ENCODE peak calls at places on chromosomes 7 and 10, in four cellular contexts. One of them, this sample, is unnamed. For H3K4me1, the result is how much of the 10 kb centered on the place peaks cover.

GRCh38 chr10:45653454-45653853 is 19.1 kb downstream of the ZFAND4 start:
- DNase-seq in trophoblast cell: no peak
- DNase-seq in CD8-positive, alpha-beta memory T cell: no peak
- DNase-seq in psoas muscle: no peak
- DNase-seq in this sample: no peak

GRCh38 chr7:8129323-8129659 is 132.7 kb downstream of the ICA1 start:
- DNase-seq in psoas muscle: no peak
- DNase-seq in CD8-positive, alpha-beta memory T cell: no peak
- DNase-seq in trophoblast cell: no peak
- DNase-seq in this sample: no peak

GRCh38 chr10:17740668-17741067 is 11.3 kb upstream of the TMEM236 start:
- DNase-seq in psoas muscle: no peak
- DNase-seq in CD8-positive, alpha-beta memory T cell: no peak
- DNase-seq in trophoblast cell: no peak
- DNase-seq in this sample: no peak

GRCh38 chr10:22561909-22562308 is 152.5 kb downstream of the PIP4K2A start:
- DNase-seq in psoas muscle: no peak
- DNase-seq in CD8-positive, alpha-beta memory T cell: no peak
- DNase-seq in trophoblast cell: no peak
- DNase-seq in this sample: no peak

GRCh38 chr10:79260803-79261740 is 86.2 kb upstream of the PPIF start:
- DNase-seq in CD8-positive, alpha-beta memory T cell: no peak
- DNase-seq in psoas muscle: no peak
- DNase-seq in trophoblast cell: no peak
- DNase-seq in this sample: no peak

GRCh38 chr7:44219371-44220045 is 18.7 kb downstream of the YKT6 start:
- DNase-seq in psoas muscle: peak
- DNase-seq in CD8-positive, alpha-beta memory T cell: no peak
- DNase-seq in trophoblast cell: no peak
- DNase-seq in this sample: no peak

GRCh38 chr7:37109853-37110252 is 338.8 kb downstream of the ELMO1 start:
- DNase-seq in trophoblast cell: no peak
- DNase-seq in psoas muscle: no peak
- DNase-seq in CD8-positive, alpha-beta memory T cell: no peak
- DNase-seq in this sample: no peak

GRCh38 chr10:26292058-26292457 is 75.5 kb downstream of the GAD2 start:
- DNase-seq in CD8-positive, alpha-beta memory T cell: no peak
- DNase-seq in trophoblast cell: no peak
- DNase-seq in psoas muscle: no peak
- DNase-seq in this sample: no peak

GRCh38 chr10:132942101-132942739 is at the start of gene CFAP46:
- DNase-seq in psoas muscle: peak
- DNase-seq in CD8-positive, alpha-beta memory T cell: no peak
- DNase-seq in trophoblast cell: no peak
- DNase-seq in this sample: no peak

GRCh38 chr10:61936770-61937169 is 35.3 kb downstream of the ARID5B start:
- DNase-seq in psoas muscle: no peak
- DNase-seq in trophoblast cell: no peak
- DNase-seq in CD8-positive, alpha-beta memory T cell: no peak
- DNase-seq in this sample: no peak

GRCh38 chr7:134512271-134512670 is 15.1 kb upstream of the AKR1B10 start:
- DNase-seq in trophoblast cell: peak
- DNase-seq in CD8-positive, alpha-beta memory T cell: no peak
- DNase-seq in psoas muscle: no peak
- DNase-seq in this sample: no peak

GRCh38 chr10:69958232-69958902 is 94.3 kb upstream of the MACROH2A2 start:
- DNase-seq in CD8-positive, alpha-beta memory T cell: peak
- DNase-seq in trophoblast cell: peak
- DNase-seq in psoas muscle: no peak
- DNase-seq in this sample: no peak

GRCh38 chr10:101295266-101295665 is 58.7 kb upstream of the BTRC start:
- DNase-seq in psoas muscle: no peak
- DNase-seq in trophoblast cell: no peak
- DNase-seq in CD8-positive, alpha-beta memory T cell: no peak
- DNase-seq in this sample: no peak

GRCh38 chr7:150968698-150969482 is 9.2 kb downstream of the KCNH2 start:
- DNase-seq in psoas muscle: no peak
- DNase-seq in trophoblast cell: no peak
- DNase-seq in CD8-positive, alpha-beta memory T cell: no peak
- DNase-seq in this sample: no peak

GRCh38 chr10:126041804-126042231 is 145.5 kb downstream of the FANK1 start:
- DNase-seq in trophoblast cell: peak
- DNase-seq in CD8-positive, alpha-beta memory T cell: peak
- DNase-seq in psoas muscle: peak
- DNase-seq in this sample: peak

GRCh38 chr10:49543604-49544003 is 4.7 kb upstream of the ERCC6 start:
- DNase-seq in psoas muscle: no peak
- DNase-seq in trophoblast cell: no peak
- DNase-seq in CD8-positive, alpha-beta memory T cell: no peak
- DNase-seq in this sample: no peak

GRCh38 chr10:11224792-11225448 is 207.2 kb downstream of the CELF2 start:
- DNase-seq in CD8-positive, alpha-beta memory T cell: no peak
- DNase-seq in psoas muscle: no peak
- DNase-seq in trophoblast cell: no peak
- DNase-seq in this sample: no peak
- H3K4me1 ChIP-seq in CD8-positive, alpha-beta memory T cell: half or more
- H3K4me1 ChIP-seq in psoas muscle: under half
- H3K4me1 ChIP-seq in trophoblast cell: under half
- H3K4me1 ChIP-seq in this sample: half or more

DNA sequence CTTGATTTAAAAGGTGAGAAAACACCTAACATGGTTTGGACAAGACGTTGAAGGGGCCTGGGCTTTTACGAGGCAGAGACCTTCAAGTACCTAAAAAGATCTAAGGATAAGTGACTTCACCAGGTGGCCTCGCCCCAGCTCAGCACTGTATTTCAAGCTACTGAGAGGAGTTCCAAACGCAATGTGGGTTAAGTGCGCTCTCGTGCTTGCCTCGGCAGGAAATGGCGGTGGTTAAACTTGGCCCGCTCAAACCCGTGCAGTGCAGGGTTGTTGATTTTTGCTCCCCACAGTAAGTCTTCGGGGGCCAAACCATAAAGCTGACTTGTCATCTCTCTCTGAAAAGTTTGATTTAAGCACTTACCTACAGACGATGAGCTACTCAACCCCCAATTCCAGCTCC is 249.9 kb downstream of the CREB5 start:
- DNase-seq in CD8-positive, alpha-beta memory T cell: peak
- DNase-seq in trophoblast cell: no peak
- DNase-seq in psoas muscle: no peak
- DNase-seq in this sample: no peak
- H3K4me3 ChIP-seq in CD8-positive, alpha-beta memory T cell: no peak
- H3K4me3 ChIP-seq in trophoblast cell: no peak
- H3K4me3 ChIP-seq in psoas muscle: no peak
- H3K4me3 ChIP-seq in this sample: no peak

GRCh38 chr7:72078301-72078700 is 333.8 kb downstream of the CALN1 start:
- DNase-seq in CD8-positive, alpha-beta memory T cell: no peak
- DNase-seq in psoas muscle: no peak
- DNase-seq in trophoblast cell: no peak
- DNase-seq in this sample: no peak

GRCh38 chr7:72069263-72069662 is 342.9 kb downstream of the CALN1 start:
- DNase-seq in CD8-positive, alpha-beta memory T cell: no peak
- DNase-seq in psoas muscle: no peak
- DNase-seq in trophoblast cell: no peak
- DNase-seq in this sample: no peak

GRCh38 chr7:72077776-72078175 is 334.4 kb downstream of the CALN1 start:
- DNase-seq in CD8-positive, alpha-beta memory T cell: no peak
- DNase-seq in psoas muscle: no peak
- DNase-seq in trophoblast cell: no peak
- DNase-seq in this sample: no peak

GRCh38 chr7:72072901-72073300 is 339.2 kb downstream of the CALN1 start:
- DNase-seq in trophoblast cell: no peak
- DNase-seq in CD8-positive, alpha-beta memory T cell: no peak
- DNase-seq in psoas muscle: no peak
- DNase-seq in this sample: no peak
- H3K4me1 ChIP-seq in trophoblast cell: under half
- H3K4me1 ChIP-seq in CD8-positive, alpha-beta memory T cell: under half
- H3K4me1 ChIP-seq in psoas muscle: under half
- H3K4me1 ChIP-seq in this sample: under half

DNA sequence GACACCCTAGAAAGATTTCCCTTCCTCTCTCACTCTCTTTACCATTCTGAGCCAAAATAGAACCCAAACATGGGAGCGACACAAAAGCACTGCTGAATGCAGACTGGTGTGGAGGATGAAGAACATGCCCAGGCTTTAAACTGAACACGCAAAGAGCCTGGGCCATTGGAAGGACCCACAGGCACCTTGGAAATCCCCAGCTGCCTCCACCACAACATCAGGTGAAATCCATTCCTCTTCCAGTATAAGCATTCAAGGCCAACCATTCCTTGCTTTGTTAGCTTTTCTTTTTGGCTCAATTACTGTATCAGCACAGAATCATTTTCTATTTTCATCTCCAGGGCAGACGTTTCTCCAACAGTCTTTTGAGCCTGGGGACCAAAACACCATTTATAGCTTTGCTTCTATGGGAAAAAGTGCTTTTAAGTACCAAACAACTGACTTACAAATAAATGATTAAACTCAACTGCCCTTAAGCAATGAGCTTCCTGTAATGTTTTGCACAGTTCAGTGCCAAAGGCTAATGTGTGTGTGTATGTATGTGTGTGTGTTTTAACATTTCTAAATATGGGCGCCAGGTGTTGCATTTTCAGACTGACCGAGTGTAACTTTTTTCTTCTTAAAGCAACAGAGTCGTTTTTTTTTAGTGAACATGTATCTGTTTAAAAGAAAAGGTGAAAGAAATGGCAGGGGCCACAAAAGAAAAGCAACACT is 16.2 kb upstream of the BLNK start:
- DNase-seq in CD8-positive, alpha-beta memory T cell: no peak
- DNase-seq in psoas muscle: no peak
- DNase-seq in trophoblast cell: peak
- DNase-seq in this sample: peak
- H3K4me3 ChIP-seq in CD8-positive, alpha-beta memory T cell: no peak
- H3K4me3 ChIP-seq in psoas muscle: peak
- H3K4me3 ChIP-seq in trophoblast cell: no peak
- H3K4me3 ChIP-seq in this sample: peak

GRCh38 chr7:80629023-80629422 is 9.4 kb upstream of the CD36 start:
- DNase-seq in CD8-positive, alpha-beta memory T cell: no peak
- DNase-seq in trophoblast cell: no peak
- DNase-seq in psoas muscle: no peak
- DNase-seq in this sample: no peak
- H3K4me1 ChIP-seq in CD8-positive, alpha-beta memory T cell: under half
- H3K4me1 ChIP-seq in trophoblast cell: under half
- H3K4me1 ChIP-seq in psoas muscle: half or more
- H3K4me1 ChIP-seq in this sample: under half